ENCODE peak calls at places on chromosomes 6 and 20, in ten cellular contexts. Q, C, N, R, D, G, O, X, I and A are unnamed samples.

GRCh38 chr20:51955756-51956155 is 153.4 kb upstream of the SALL4 start:
- DNase-seq in I (no peak), C (no peak), D (peak), O (no peak), G (no peak), R (no peak), X (no peak), Q (no peak), N (no peak), A (no peak)

GRCh38 chr20:51640743-51641142 is 98.2 kb upstream of the NFATC2 start:
- DNase-seq in Q (no peak), I (no peak), G (no peak), C (no peak), R (no peak), D (peak), N (no peak), O (no peak), X (no peak), A (no peak)

GRCh38 chr6:65997539-65997938 is 290.5 kb upstream of the EYS start:
- DNase-seq in I (no peak), N (no peak), D (no peak), Q (no peak), G (no peak), O (no peak), C (no peak), R (no peak), X (no peak), A (no peak)

GRCh38 chr6:73062121-73062520 is 163.2 kb downstream of the KHDC1L start:
- DNase-seq in I (no peak), D (no peak), N (no peak), Q (no peak), O (no peak), R (no peak), X (no peak), C (no peak), G (no peak), A (no peak)

GRCh38 chr6:95521181-95521580 is 56.2 kb upstream of the MANEA start:
- DNase-seq in N (no peak), G (no peak), Q (no peak), X (no peak), I (no peak), R (no peak), C (no peak), O (no peak), D (no peak), A (no peak)

GRCh38 chr20:63149531-63150207 is 66.3 kb downstream of the YTHDF1 start:
- DNase-seq in D (no peak), R (no peak), C (no peak), O (no peak), G (no peak), Q (no peak), I (no peak), X (no peak), N (no peak), A (no peak)

GRCh38 chr6:36349240-36349639 is 12.6 kb upstream of the BNIP5 start:
- DNase-seq in X (no peak), C (peak), G (peak), R (peak), D (no peak), Q (no peak), O (peak), N (peak), I (no peak), A (no peak)

GRCh38 chr6:39189915-39190544 is 39.2 kb downstream of the KCNK5 start:
- DNase-seq in X (peak), D (no peak), Q (peak), N (no peak), G (peak), I (peak), C (peak), O (no peak), R (no peak), A (no peak)

GRCh38 chr20:22402990-22403859 is 181.1 kb downstream of the FOXA2 start:
- DNase-seq in N (no peak), Q (peak), I (peak), G (peak), X (no peak), C (no peak), D (no peak), O (no peak), R (no peak), A (no peak)

GRCh38 chr6:76837564-76837963 is 625.7 kb downstream of the HTR1B start:
- DNase-seq in C (no peak), X (no peak), R (no peak), D (no peak), N (no peak), G (no peak), O (no peak), Q (no peak), I (no peak), A (no peak)

GRCh38 chr20:50575869-50576720 is 65.9 kb downstream of the PTPN1 start:
- DNase-seq in O (peak), X (peak), D (peak), R (no peak), C (peak), N (peak), I (peak), G (peak), Q (peak), A (peak)

GRCh38 chr20:32512047-32512385 is 73.1 kb downstream of the NOL4L start:
- DNase-seq in X (no peak), I (peak), R (no peak), Q (no peak), D (no peak), C (peak), N (no peak), G (no peak), O (no peak), A (no peak)

GRCh38 chr20:4664691-4665360 is 56.9 kb upstream of the PRND start:
- DNase-seq in I (no peak), Q (no peak), R (no peak), D (no peak), X (no peak), C (no peak), O (no peak), N (no peak), G (no peak), A (no peak)

GRCh38 chr6:123811378-123811777 is 7.7 kb downstream of the NKAIN2 start:
- DNase-seq in X (no peak), G (no peak), Q (no peak), O (no peak), C (no peak), N (no peak), D (no peak), R (no peak), I (no peak), A (no peak)

GRCh38 chr6:112296122-112296521 is 41.8 kb upstream of the LAMA4 start:
- DNase-seq in R (no peak), X (no peak), Q (peak), O (no peak), C (peak), G (peak), I (peak), N (no peak), D (peak), A (no peak)

GRCh38 chr6:163532526-163533078 is 118.1 kb downstream of the QKI start:
- DNase-seq in C (no peak), I (no peak), O (no peak), N (no peak), R (no peak), D (no peak), G (no peak), Q (no peak), X (no peak), A (no peak)

GRCh38 chr6:165301372-165302246 is 7.8 kb downstream of the C6orf118 start:
- DNase-seq in I (no peak), Q (no peak), R (no peak), O (no peak), X (no peak), C (no peak), G (no peak), D (no peak), N (no peak), A (no peak)

GRCh38 chr6:38413097-38413800 is 226.5 kb downstream of the BTBD9 start:
- DNase-seq in C (no peak), R (no peak), O (no peak), I (no peak), D (peak), N (no peak), Q (no peak), X (no peak), G (no peak), A (no peak)

GRCh38 chr20:16209826-16210365 is 363.4 kb downstream of the KIF16B start:
- DNase-seq in N (no peak), D (no peak), I (no peak), R (no peak), X (no peak), C (no peak), O (no peak), Q (no peak), G (no peak), A (no peak)

GRCh38 chr6:33112148-33112547 is 36.4 kb downstream of the HLA-DPB1 start:
- DNase-seq in R (no peak), O (no peak), Q (peak), C (no peak), X (no peak), I (peak), N (no peak), D (peak), G (peak), A (peak)

GRCh38 chr6:50840814-50841192 is 22.1 kb downstream of the TFAP2B start:
- DNase-seq in D (no peak), C (no peak), G (no peak), X (no peak), O (no peak), Q (no peak), R (no peak), N (no peak), I (no peak), A (no peak)

GRCh38 chr20:1810926-1811620 is 84.1 kb upstream of the SIRPA start:
- DNase-seq in D (peak), Q (no peak), I (no peak), C (no peak), X (no peak), N (no peak), O (no peak), R (no peak), G (no peak), A (no peak)

GRCh38 chr6:91276315-91276714 is 689.4 kb upstream of the MAP3K7 start:
- DNase-seq in C (no peak), R (no peak), I (peak), N (no peak), O (no peak), X (no peak), D (no peak), Q (peak), G (peak), A (no peak)

GRCh38 chr6:167906899-167907298 is 80.2 kb downstream of the AFDN start:
- DNase-seq in X (peak), D (no peak), I (peak), Q (peak), C (no peak), G (no peak), R (no peak), O (peak), N (peak), A (no peak)

GRCh38 chr6:25217275-25217674 is 61.9 kb upstream of the CARMIL1 start:
- DNase-seq in N (no peak), C (no peak), X (no peak), G (no peak), O (no peak), Q (no peak), D (no peak), R (no peak), I (no peak), A (no peak)

GRCh38 chr6:53214172-53214571 is 65.5 kb upstream of the GCM1 start:
- DNase-seq in R (no peak), X (no peak), Q (no peak), C (no peak), O (no peak), N (no peak), G (no peak), I (no peak), D (no peak), A (no peak)

GRCh38 chr6:126253421-126253820 is 86.5 kb upstream of the CENPW start:
- DNase-seq in D (no peak), O (no peak), I (no peak), R (no peak), C (no peak), Q (no peak), X (no peak), G (no peak), N (no peak), A (no peak)

GRCh38 chr6:5151955-5152401 is 66.8 kb downstream of the PPP1R3G start:
- DNase-seq in X (no peak), O (no peak), G (peak), I (no peak), N (no peak), R (no peak), Q (no peak), C (no peak), D (peak), A (no peak)

GRCh38 chr6:20716865-20717264 is 182.6 kb downstream of the CDKAL1 start:
- DNase-seq in D (no peak), G (no peak), O (no peak), R (no peak), Q (no peak), C (no peak), X (no peak), I (no peak), N (no peak), A (no peak)

GRCh38 chr6:115544765-115545409 is 515.8 kb downstream of the FRK start:
- DNase-seq in N (no peak), X (no peak), I (no peak), C (no peak), D (no peak), G (no peak), Q (no peak), O (no peak), R (peak), A (no peak)

GRCh38 chr20:48822879-48823385 is 4.9 kb downstream of the PREX1 start:
- DNase-seq in Q (no peak), O (no peak), R (no peak), C (peak), X (no peak), N (no peak), D (no peak), G (no peak), I (peak), A (no peak)